ENCODE peak calls at places on chromosomes 6 and 20, in seven cellular contexts. U, F, L, O, V, P and K are unnamed samples. For H3K36me3, the result is how much of the 10 kb centered on the place peaks cover.

GRCh38 chr6:133184798-133185380 is 56.3 kb upstream of the EYA4 start:
- DNase-seq in U (no peak), F (no peak), L (peak), P (no peak), O (no peak), V (no peak), K (no peak)

GRCh38 chr20:50170549-50171220 is 17.2 kb upstream of the PEDS1 start:
- DNase-seq in F (no peak), V (no peak), O (no peak), L (no peak), U (no peak), P (no peak), K (no peak)

GRCh38 chr6:34083227-34083889 is 62.5 kb downstream of the GRM4 start:
- DNase-seq in L (no peak), P (no peak), O (no peak), V (no peak), F (no peak), U (no peak), K (no peak)

GRCh38 chr6:39892490-39893129 is 41.7 kb downstream of the MOCS1 start:
- DNase-seq in O (peak), P (peak), U (peak), F (peak), V (peak), L (peak), K (peak)

GRCh38 chr6:143677891-143678737 is at the start of gene PHACTR2:
- DNase-seq in V (peak), P (peak), F (peak), U (peak), L (peak), O (peak), K (peak)

GRCh38 chr6:126625019-126625418 is 285.1 kb downstream of the CENPW start:
- DNase-seq in V (no peak), F (peak), L (peak), P (no peak), U (no peak), O (no peak), K (no peak)

GRCh38 chr20:33229843-33230242 is 6.0 kb upstream of the BPIFA1 start:
- DNase-seq in U (no peak), F (no peak), P (no peak), O (no peak), V (no peak), L (peak), K (no peak)

GRCh38 chr20:20217626-20218025 is 150.3 kb upstream of the INSM1 start:
- DNase-seq in O (no peak), F (no peak), U (no peak), P (no peak), V (no peak), L (peak), K (no peak)

GRCh38 chr6:158198461-158198860 is 30.3 kb downstream of the GTF2H5 start:
- DNase-seq in P (no peak), F (no peak), U (no peak), V (no peak), O (no peak), L (no peak), K (no peak)

GRCh38 chr6:3455490-3456394 is 1.1 kb downstream of the SLC22A23 start:
- DNase-seq in O (no peak), U (no peak), F (no peak), L (peak), V (peak), P (peak), K (peak)

GRCh38 chr6:48474136-48474535 is 363.1 kb upstream of the PTCHD4 start:
- DNase-seq in P (no peak), F (no peak), L (no peak), V (no peak), U (no peak), O (no peak), K (no peak)

GRCh38 chr6:158849899-158850806 is 31.0 kb upstream of the EZR start:
- DNase-seq in P (peak), L (no peak), V (no peak), U (no peak), F (peak), O (no peak), K (no peak)

DNA sequence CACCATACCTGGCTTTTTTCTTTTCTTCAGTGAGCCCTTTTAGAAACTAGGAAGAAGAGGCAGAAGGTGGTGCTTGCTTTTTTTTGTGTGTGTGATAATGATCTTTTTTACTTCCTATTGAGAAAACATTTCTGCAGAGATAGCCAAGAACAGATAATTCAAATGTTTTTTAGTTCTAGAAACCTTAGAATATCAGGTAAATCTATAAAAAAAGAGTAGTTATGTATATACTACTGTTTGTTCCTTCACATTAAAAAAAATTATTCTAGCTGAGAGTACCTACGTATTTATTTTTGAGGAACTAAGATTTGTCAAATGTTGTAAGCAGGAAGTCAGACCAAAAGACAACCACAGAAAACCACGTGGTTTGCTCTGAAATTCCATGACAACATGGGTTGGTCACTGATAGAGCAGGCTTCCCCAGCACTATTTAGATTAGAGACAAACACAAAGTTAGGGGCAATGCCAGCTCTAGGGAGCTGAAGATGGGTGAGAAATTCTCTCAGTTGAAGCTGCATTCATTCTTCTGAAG is 12.8 kb downstream of the STK4 start:
- DNase-seq in P (peak), U (no peak), O (peak), V (no peak), F (peak), L (no peak), K (no peak)
- H3K36me3 ChIP-seq in P (under half), U (half or more), O (under half), V (half or more), F (under half), L (under half), K (under half)

GRCh38 chr6:63963756-63964315 is 328.2 kb downstream of the PHF3 start:
- DNase-seq in V (no peak), L (no peak), F (no peak), U (no peak), P (no peak), O (no peak), K (no peak)
- TF ChIP-seq CTCF in V (no peak), L (no peak), F (no peak), U (no peak), P (no peak), O (no peak), K (no peak)

DNA sequence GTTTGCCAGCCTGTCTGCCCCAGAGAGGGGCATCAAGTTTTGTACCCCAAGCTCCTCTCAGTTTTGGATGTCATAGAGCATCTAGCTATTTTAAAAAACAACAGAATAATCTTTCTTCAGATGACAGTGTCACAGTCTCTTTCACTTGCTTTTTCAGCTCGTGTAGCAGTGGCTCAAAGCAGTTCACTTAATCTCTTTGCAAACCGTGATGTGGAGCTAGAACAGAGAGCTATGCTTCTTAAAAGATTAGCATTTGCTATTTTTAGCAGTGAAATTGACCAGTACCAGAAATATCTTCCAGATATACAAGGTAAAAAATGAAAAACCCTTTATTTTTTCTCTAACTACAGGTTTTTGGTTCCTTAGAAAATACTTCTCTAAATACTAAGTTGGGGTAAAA is 37.3 kb downstream of the PGM3 start:
- DNase-seq in P (no peak), U (no peak), O (no peak), L (no peak), F (no peak), V (no peak), K (no peak)
- H3K4me3 ChIP-seq in P (no peak), U (peak), O (no peak), L (no peak), F (no peak), V (no peak), K (no peak)

GRCh38 chr6:167917755-167918154 is 79.7 kb upstream of the KIF25 start:
- DNase-seq in O (no peak), U (no peak), L (no peak), V (no peak), P (no peak), F (no peak), K (no peak)
- H3K36me3 ChIP-seq in O (half or more), U (half or more), L (under half), V (half or more), P (under half), F (under half), K (half or more)

DNA sequence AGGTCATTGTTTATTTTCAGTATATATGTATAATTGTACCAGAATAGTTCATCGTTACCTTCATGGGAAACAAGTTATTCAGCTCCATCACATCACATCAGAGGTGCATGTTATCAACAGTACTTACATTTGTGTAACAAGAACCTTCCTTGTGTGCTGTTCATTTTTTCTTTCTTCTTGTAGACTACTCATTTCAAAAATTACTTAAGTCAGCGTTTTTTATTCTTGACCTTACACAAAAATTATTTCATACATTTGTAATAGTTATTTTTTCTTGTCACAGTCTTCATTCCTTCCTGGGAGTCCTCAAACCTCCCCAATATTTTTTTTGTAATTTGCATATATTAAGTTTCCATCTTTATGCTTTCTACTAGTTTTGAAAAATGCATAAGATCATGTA is 725.7 kb upstream of the ADGRB3 start:
- DNase-seq in L (no peak), V (no peak), F (no peak), U (no peak), O (no peak), P (no peak), K (no peak)
- TF ChIP-seq CTCF in L (no peak), V (no peak), F (no peak), U (no peak), O (no peak), P (no peak), K (no peak)

GRCh38 chr6:166008441-166009369 is 158.9 kb downstream of the TBXT start:
- DNase-seq in F (peak), O (peak), U (no peak), P (no peak), V (no peak), L (peak), K (no peak)
- H3K4me3 ChIP-seq in F (peak), O (peak), U (peak), P (peak), V (no peak), L (peak), K (no peak)